ENCODE peak calls at places on chromosomes 2 and 18, in eight cellular contexts. A, C, D, E, J, O, Y and I are unnamed samples.
A peak's percentile ranks its signal among the peaks of the same experiment; 100 is the strongest.

GRCh38 chr2:138501427-138502252 is at the start of gene SPOPL:
- DNase-seq in D (peak; percentile 69), A (peak; percentile 92), J (peak; percentile 92), Y (peak; percentile 80), E (peak; percentile 92), O (peak; percentile 97), C (peak; percentile 95), I (peak; percentile 97)

GRCh38 chr18:2536493-2536892 is 34.8 kb downstream of the METTL4 start:
- DNase-seq in A (no peak), C (no peak), D (no peak), E (no peak), Y (no peak), O (no peak), J (peak; percentile 69), I (no peak)

GRCh38 chr2:43537137-43537536 is 58.7 kb downstream of the THADA start:
- DNase-seq in Y (no peak), E (no peak), D (no peak), J (no peak), A (no peak), O (no peak), C (no peak), I (no peak)

GRCh38 chr18:13379062-13379800 is 160.7 kb downstream of the LDLRAD4 start:
- DNase-seq in C (no peak), E (no peak), D (no peak), Y (no peak), J (no peak), O (no peak), A (no peak), I (no peak)

GRCh38 chr2:164922119-164922518 is 33.2 kb downstream of the SLC38A11 start:
- DNase-seq in A (no peak), D (no peak), O (no peak), E (no peak), J (no peak), Y (no peak), C (no peak), I (no peak)

GRCh38 chr2:48398285-48399135 is 131.4 kb upstream of the STON1 start:
- DNase-seq in A (no peak), D (no peak), C (no peak), J (peak; percentile 27), E (no peak), Y (peak; percentile 25), O (no peak), I (no peak)

GRCh38 chr2:12606472-12607000 is 110.2 kb upstream of the TRIB2 start:
- DNase-seq in A (no peak), O (no peak), C (no peak), D (no peak), E (no peak), J (no peak), Y (no peak), I (peak; percentile 6)

GRCh38 chr2:234690569-234691225 is 193.8 kb upstream of the ARL4C start:
- DNase-seq in J (peak; percentile 69), A (no peak), Y (no peak), C (no peak), D (no peak), E (no peak), O (no peak), I (no peak)

GRCh38 chr2:85971369-85971768 is 82.6 kb upstream of the ST3GAL5 start:
- DNase-seq in E (no peak), C (no peak), D (no peak), A (no peak), Y (no peak), J (no peak), O (no peak), I (no peak)

GRCh38 chr18:2538844-2539243 is 32.5 kb downstream of the METTL4 start:
- DNase-seq in C (no peak), O (no peak), Y (no peak), D (no peak), E (no peak), J (no peak), A (no peak), I (no peak)

GRCh38 chr2:145186303-145186702 is 666.4 kb upstream of the ZEB2 start:
- DNase-seq in Y (no peak), O (no peak), J (no peak), A (peak; percentile 55), C (no peak), E (no peak), D (peak; percentile 50), I (no peak)

GRCh38 chr2:75237296-75237695 is 38.0 kb upstream of the TACR1 start:
- DNase-seq in J (no peak), C (no peak), E (no peak), O (no peak), D (no peak), Y (no peak), A (no peak), I (no peak)

GRCh38 chr2:166239548-166239947 is 111.7 kb upstream of the SCN1A start:
- DNase-seq in J (peak; percentile 94), A (no peak), E (no peak), O (no peak), D (no peak), C (no peak), Y (no peak), I (no peak)

GRCh38 chr18:79788096-79789085 is 9.3 kb upstream of the KCNG2 start:
- DNase-seq in Y (no peak), E (no peak), A (peak; percentile 66), J (no peak), C (no peak), O (peak; percentile 48), D (no peak), I (no peak)

GRCh38 chr2:219679041-219679440 is 51.6 kb downstream of the SLC4A3 start:
- DNase-seq in Y (no peak), C (no peak), D (no peak), A (no peak), E (no peak), O (no peak), J (no peak), I (no peak)

GRCh38 chr2:108928660-108929377 is 60.2 kb downstream of the EDAR start:
- DNase-seq in C (no peak), J (no peak), Y (no peak), A (no peak), E (no peak), D (no peak), O (no peak), I (no peak)
- TF ChIP-seq CTCF in C (no peak), J (no peak), Y (no peak), A (no peak), E (no peak), D (no peak), O (no peak), I (no peak)

GRCh38 chr2:155377178-155377780 is 678.8 kb downstream of the KCNJ3 start:
- DNase-seq in Y (no peak), A (no peak), D (no peak), J (peak; percentile 50), C (no peak), E (no peak), O (no peak), I (no peak)
- TF ChIP-seq CTCF in Y (peak; percentile 74), A (peak; percentile 34), D (peak; percentile 39), J (peak; percentile 32), C (peak; percentile 43), E (no peak), O (peak; percentile 35), I (peak; percentile 6)

GRCh38 chr2:197461073-197461472 is 7.7 kb downstream of the COQ10B start:
- DNase-seq in O (no peak), C (no peak), D (no peak), A (no peak), J (peak; percentile 22), E (no peak), Y (no peak), I (no peak)
- TF ChIP-seq CTCF in O (no peak), C (no peak), D (no peak), A (no peak), J (no peak), E (no peak), Y (no peak), I (no peak)

DNA sequence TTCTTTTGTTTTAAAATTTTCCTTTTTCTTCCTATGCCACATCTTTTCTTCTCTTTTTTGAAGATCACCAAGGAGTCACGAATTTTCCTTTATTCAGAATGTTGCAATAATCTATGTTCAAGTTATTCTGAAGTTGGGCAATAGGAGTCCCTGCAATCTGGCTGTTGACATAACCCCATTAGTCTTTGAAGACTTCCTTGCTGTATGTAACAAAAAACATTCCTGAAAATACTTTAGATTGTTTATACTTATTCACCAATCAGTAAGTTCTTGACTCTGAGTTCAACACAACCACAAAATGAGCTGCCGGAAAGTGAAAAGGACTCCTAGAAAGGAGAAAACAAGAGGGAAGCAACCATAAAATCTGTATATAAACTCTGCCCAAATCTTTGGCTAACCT is 62.8 kb downstream of the TMEM237 start:
- DNase-seq in O (no peak), C (no peak), Y (no peak), E (no peak), D (no peak), J (peak; percentile 42), A (no peak), I (peak; percentile 45)
- TF ChIP-seq CTCF in O (no peak), C (no peak), Y (no peak), E (no peak), D (no peak), J (no peak), A (no peak), I (no peak)

DNA sequence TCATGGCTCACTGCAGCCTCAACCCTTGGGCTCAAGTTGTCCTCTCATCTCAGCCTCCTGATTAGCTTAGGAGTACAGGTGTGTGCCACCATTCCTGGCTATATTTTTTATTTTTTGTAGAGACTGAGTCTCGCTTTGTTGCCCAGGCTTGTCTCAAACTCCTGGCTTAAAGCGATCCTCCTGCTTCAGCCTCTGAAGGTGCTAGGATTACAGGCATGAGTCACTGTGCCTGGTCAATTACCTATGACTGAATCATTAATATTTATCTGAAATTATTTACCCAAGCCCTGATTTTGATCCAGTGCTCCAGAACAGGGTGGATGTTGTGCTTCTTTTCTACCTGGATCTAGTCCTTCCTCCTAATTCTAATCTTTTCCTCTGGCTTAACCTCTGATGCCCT is 87.8 kb downstream of the MAP2 start:
- DNase-seq in E (no peak), A (no peak), C (no peak), D (no peak), J (peak; percentile 59), Y (no peak), O (no peak), I (no peak)
- TF ChIP-seq CTCF in E (no peak), A (no peak), C (no peak), D (no peak), J (no peak), Y (no peak), O (no peak), I (no peak)

DNA sequence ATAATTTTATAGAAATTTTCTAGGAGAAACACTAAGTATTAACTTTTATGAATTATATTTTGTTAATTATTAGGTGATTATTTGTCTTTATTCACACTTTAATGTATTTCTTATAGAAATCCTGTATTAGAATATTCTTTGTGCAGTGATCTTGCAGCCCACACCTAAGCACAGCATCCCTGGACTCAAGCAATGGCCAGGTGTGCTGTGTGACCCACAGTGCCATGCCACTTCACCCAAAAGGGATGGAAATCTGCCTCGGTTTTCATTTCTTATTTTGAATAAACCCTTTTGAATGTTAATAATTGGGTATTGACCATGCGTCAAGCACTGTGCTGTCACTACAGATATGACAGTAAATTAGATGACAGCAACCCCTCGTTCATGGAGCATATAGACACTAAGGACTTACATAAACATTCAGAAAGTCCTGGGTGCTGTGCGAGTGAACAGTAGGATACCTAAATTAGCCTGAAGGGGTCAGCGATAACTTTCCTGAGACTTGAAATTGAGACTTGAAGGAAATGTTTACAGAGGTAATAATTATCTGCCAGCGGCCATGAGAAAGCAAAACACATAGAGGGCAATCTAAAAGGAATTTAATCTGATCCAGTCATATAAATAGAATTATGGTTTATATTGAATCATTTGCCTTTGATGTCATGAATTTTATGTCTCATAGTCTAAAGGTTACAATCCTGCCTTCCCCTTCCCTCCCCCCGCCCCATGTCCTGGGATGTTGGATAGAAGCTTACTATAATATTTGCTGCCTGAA is 52.7 kb upstream of the CALCRL start:
- DNase-seq in E (no peak), D (no peak), A (no peak), O (no peak), J (peak; percentile 40), C (no peak), Y (no peak), I (peak; percentile 40)
- TF ChIP-seq CTCF in E (no peak), D (no peak), A (no peak), O (peak; percentile 9), J (no peak), C (no peak), Y (peak; percentile 39), I (peak; percentile 33)